ENCODE peak calls at places on chromosome 20, in five cellular contexts. W, S, G, T and O are unnamed samples.
A peak's percentile ranks its signal among the peaks of the same experiment; 100 is the strongest.

GRCh38 chr20:44734938-44735337 is 10.7 kb upstream of the KCNK15 start:
- DNase-seq in W (peak; percentile 90), S (peak; percentile 62), G (no peak), T (no peak), O (no peak)

GRCh38 chr20:25623225-25623735 is 534 bp downstream of the NANP start:
- DNase-seq in W (peak; percentile 74), S (peak; percentile 30), G (peak; percentile 46), T (peak; percentile 68), O (peak; percentile 29)

GRCh38 chr20:17630151-17630805 is 51.8 kb downstream of the RRBP1 start:
- DNase-seq in W (no peak), S (no peak), G (no peak), T (no peak), O (no peak)

GRCh38 chr20:43766395-43766794 is 39.6 kb upstream of the GTSF1L start:
- DNase-seq in W (peak; percentile 37), S (no peak), G (peak; percentile 79), T (no peak), O (no peak)

GRCh38 chr20:63092660-63093215 is 86.0 kb upstream of the BHLHE23 start:
- DNase-seq in W (no peak), S (no peak), G (no peak), T (peak; percentile 17), O (peak; percentile 3)

GRCh38 chr20:62358728-62359490 is 8.2 kb downstream of the LAMA5 start:
- DNase-seq in W (no peak), S (peak; percentile 98), G (no peak), T (no peak), O (no peak)

GRCh38 chr20:47099093-47099492 is 204.4 kb downstream of the EYA2 start:
- DNase-seq in W (no peak), S (no peak), G (no peak), T (no peak), O (no peak)

GRCh38 chr20:4726710-4727391 is 5.1 kb downstream of the PRND start:
- DNase-seq in W (peak; percentile 92), S (no peak), G (no peak), T (peak; percentile 74), O (no peak)

GRCh38 chr20:25676164-25676809 is 20.4 kb downstream of the ZNF337 start:
- DNase-seq in W (peak; percentile 82), S (no peak), G (no peak), T (no peak), O (no peak)

GRCh38 chr20:47359533-47360206 is 3.2 kb upstream of the ZMYND8 start:
- DNase-seq in W (no peak), S (no peak), G (no peak), T (no peak), O (no peak)

GRCh38 chr20:44407402-44408184 is 52.1 kb downstream of the HNF4A start:
- DNase-seq in W (peak; percentile 78), S (peak; percentile 96), G (no peak), T (peak; percentile 92), O (no peak)

GRCh38 chr20:46994341-46994740 is 99.7 kb downstream of the EYA2 start:
- DNase-seq in W (no peak), S (no peak), G (no peak), T (peak; percentile 48), O (no peak)

GRCh38 chr20:47847882-47848485 is 62.7 kb upstream of the SULF2 start:
- DNase-seq in W (no peak), S (no peak), G (no peak), T (no peak), O (no peak)

GRCh38 chr20:53652859-53653520 is 59.4 kb upstream of the ZNF217 start:
- DNase-seq in W (no peak), S (no peak), G (no peak), T (no peak), O (no peak)

GRCh38 chr20:42204261-42204660 is 586.1 kb upstream of the CHD6 start:
- DNase-seq in W (no peak), S (no peak), G (no peak), T (no peak), O (no peak)

GRCh38 chr20:57693002-57693582 is 16.7 kb downstream of the PMEPA1 start:
- DNase-seq in W (no peak), S (peak; percentile 98), G (no peak), T (peak; percentile 85), O (no peak)

GRCh38 chr20:3839328-3839727 is 7.3 kb upstream of the MAVS start:
- DNase-seq in W (no peak), S (no peak), G (no peak), T (no peak), O (no peak)

GRCh38 chr20:4697189-4697873 is 24.4 kb upstream of the PRND start:
- DNase-seq in W (no peak), S (no peak), G (no peak), T (no peak), O (no peak)

GRCh38 chr20:63819224-63819917 is 11.7 kb downstream of the ZBTB46 start:
- DNase-seq in W (peak; percentile 69), S (no peak), G (no peak), T (peak; percentile 67), O (peak; percentile 51)

GRCh38 chr20:35845561-35845960 is 73.7 kb downstream of the PHF20 start:
- DNase-seq in W (peak; percentile 61), S (peak; percentile 15), G (no peak), T (no peak), O (no peak)

DNA sequence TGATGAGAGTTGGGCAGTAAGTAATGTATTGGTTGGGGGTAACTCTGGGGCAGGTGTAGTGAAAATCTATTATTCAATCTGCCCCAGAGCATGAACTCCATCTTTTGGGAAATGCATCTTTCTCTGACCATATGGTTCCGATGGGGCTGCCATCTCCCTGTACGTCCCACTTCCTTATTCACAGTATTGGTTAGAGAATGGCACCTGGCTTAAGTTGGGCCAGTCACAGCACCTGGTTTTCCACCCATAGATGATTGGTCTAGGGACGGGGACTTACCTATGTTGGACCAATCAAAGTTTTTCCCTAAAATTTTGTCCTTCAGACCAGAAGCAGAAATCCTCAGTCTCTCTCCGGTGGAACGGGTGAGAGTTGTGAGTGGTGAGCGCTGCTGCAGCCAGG is 2.2 kb upstream of the RALY start:
- DNase-seq in W (no peak), S (no peak), G (no peak), T (no peak), O (no peak)
- H3K4me3 ChIP-seq in W (no peak overlapping the region), S (peak overlapping the region; percentile 71), G (no peak overlapping the region), T (no peak overlapping the region), O (no peak overlapping the region)

GRCh38 chr20:14413835-14414234 is 76.4 kb upstream of the FLRT3 start:
- DNase-seq in W (no peak), S (no peak), G (no peak), T (no peak), O (no peak)

GRCh38 chr20:14415492-14415891 is 78.1 kb upstream of the FLRT3 start:
- DNase-seq in W (no peak), S (no peak), G (no peak), T (peak; percentile 51), O (no peak)

GRCh38 chr20:14414560-14414959 is 77.1 kb upstream of the FLRT3 start:
- DNase-seq in W (no peak), S (no peak), G (no peak), T (no peak), O (no peak)

GRCh38 chr20:14418441-14418840 is 81.0 kb upstream of the FLRT3 start:
- DNase-seq in W (peak; percentile 14), S (no peak), G (no peak), T (no peak), O (no peak)
- H3K4me1 ChIP-seq in W (peaks cover 9% of the 10 kb centered on the region), S (no peaks in the 10 kb centered on the region), G (no peaks in the 10 kb centered on the region), T (no peaks in the 10 kb centered on the region), O (no peaks in the 10 kb centered on the region)

DNA sequence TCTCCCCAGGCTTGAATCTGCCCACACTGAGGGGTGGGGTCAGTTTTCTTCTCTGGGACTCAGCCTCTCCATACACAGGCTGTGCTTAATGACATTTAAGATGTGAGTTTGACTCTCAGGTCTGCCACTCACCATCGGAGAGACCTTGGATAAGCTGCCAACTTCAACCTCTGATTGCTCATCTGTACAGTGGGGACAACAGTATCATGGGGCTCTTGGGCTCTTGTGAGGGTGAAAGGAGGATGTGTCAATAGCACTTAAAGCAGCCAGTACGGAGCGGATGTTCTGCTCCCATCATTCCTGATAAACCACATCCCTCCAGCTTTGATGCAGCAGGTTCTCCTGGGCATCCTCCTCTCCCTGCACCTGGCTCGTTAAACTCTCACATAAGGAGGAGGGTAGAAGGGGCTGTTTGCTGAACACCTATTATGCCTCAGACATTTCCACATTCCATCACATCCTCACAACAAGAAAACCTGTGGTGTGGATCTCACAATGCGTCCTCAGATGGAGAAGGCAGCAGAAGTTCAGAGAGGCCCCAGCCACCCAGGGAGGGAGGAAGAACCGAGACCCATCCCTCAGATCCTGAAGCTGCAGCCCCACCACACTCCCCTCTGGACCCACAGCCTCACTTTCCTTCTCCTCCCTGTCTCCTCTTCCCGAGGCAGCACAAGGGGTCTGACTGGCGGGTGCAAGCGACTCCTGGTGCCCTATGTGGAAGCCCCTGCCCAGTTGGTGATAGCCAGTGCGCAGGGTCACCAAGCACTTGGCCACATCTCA is 1.9 kb upstream of the PDYN start:
- DNase-seq in W (no peak), S (no peak), G (no peak), T (no peak), O (no peak)
- H3K27me3 ChIP-seq in W (peaks cover 95% of the 10 kb centered on the region), S (peaks cover 96% of the 10 kb centered on the region), G (peaks cover 19% of the 10 kb centered on the region), T (no peaks in the 10 kb centered on the region), O (no peaks in the 10 kb centered on the region)

DNA sequence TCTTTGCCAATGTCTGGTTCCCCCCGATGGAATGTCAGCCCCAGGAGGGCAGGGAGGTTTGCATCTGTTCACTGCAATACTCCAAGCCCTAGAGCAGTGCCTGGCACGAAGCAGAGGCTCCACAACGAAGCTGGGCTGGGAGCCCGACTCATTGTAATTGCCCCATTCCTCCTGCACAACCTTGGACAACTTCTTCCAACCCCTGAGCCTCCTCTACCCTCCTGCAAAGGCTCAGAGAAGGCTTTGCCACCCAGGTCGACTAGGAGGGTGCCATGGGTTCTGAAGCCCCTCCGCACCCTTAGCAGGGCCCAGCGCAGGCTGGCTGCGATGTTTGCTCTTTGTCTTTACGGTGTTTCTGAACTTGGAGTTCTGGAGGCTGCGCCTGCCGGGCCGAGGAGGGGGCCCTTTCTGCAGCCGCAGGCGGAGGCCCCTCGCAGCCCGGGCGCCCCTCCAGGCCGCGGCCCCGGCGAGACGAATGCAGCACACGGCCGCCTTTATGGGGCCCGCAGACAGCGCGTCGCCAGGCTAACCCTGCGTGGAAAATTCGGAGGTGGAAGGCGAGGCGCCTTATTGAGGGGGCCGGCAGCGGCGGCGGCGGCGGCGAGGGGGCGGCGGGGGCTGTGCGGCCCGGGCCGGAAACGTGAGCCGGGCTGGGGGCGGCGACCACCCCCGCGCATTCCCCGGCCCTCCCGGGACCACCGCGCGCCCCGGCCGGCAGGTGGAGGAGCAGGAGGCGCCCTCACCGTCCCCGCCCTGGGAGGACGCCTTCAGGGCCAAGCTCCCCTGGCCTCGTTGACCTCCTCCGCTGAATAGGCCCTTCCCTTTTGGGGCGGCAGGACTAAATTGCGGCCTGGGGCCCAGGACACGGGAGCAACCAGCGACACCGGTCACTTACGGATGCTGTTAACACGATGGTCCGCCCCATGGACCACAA is 27.0 kb downstream of the SNAI1 start:
- DNase-seq in W (peak; percentile 30), S (no peak), G (no peak), T (no peak), O (no peak)
- H3K4me3 ChIP-seq in W (no peak overlapping the region), S (no peak overlapping the region), G (no peak overlapping the region), T (no peak overlapping the region), O (no peak overlapping the region)